ENCODE peak calls at places on chromosomes 4 and X, in ten cellular contexts. J is IMR-90; U is GM13976; P is epithelial cell of esophagus; Z is activated naive CD8-positive, alpha-beta T cell treated with anti-CD3 and anti-CD28 coated beads, Interleukin-2, amount 50 U/mL, for 16 hours; Q is fibroblast of mammary gland; C is hepatocyte; V is frontal cortex; E is GM04504; H is kidney tubule cell. Y is an unnamed sample.
A peak's percentile ranks its signal among the peaks of the same experiment; 100 is the strongest.

GRCh38 chr4:168811793-168812651 is 198.0 kb downstream of the CBR4 start:
- DNase-seq in J (peak; percentile 79), U (no peak), P (peak; percentile 79), Z (no peak), Q (peak; percentile 86), C (peak; percentile 41), V (no peak), E (no peak), H (no peak), Y (no peak)

GRCh38 chrX:152025656-152026440 is 51.4 kb upstream of the GABRE start:
- DNase-seq in J (no peak), U (no peak), P (peak; percentile 15), Z (no peak), Q (no peak), C (no peak), V (no peak), E (no peak), H (no peak), Y (no peak)

GRCh38 chr4:139825523-139826014 is 159.9 kb downstream of the MGST2 start:
- DNase-seq in J (no peak), U (no peak), P (no peak), Z (no peak), Q (no peak), C (no peak), V (no peak), E (no peak), H (no peak), Y (no peak)

GRCh38 chr4:28177641-28178040 is 1317.0 kb downstream of the STIM2 start:
- DNase-seq in J (no peak), U (no peak), P (no peak), Z (no peak), Q (no peak), C (no peak), V (no peak), E (no peak), H (no peak), Y (no peak)

GRCh38 chr4:108693211-108693610 is 42.8 kb downstream of the OSTC start:
- DNase-seq in J (no peak), U (no peak), P (peak; percentile 49), Z (no peak), Q (no peak), C (no peak), V (no peak), E (no peak), H (peak; percentile 5), Y (no peak)

GRCh38 chr4:188691811-188692210 is 552.6 kb downstream of the TRIML1 start:
- DNase-seq in J (peak; percentile 88), U (no peak), P (peak; percentile 9), Z (no peak), Q (peak; percentile 39), C (no peak), V (no peak), E (no peak), H (peak; percentile 42), Y (no peak)

GRCh38 chr4:5751073-5751917 is 40.3 kb downstream of the EVC start:
- DNase-seq in J (peak; percentile 81), U (peak; percentile 11), P (peak; percentile 59), Z (no peak), Q (peak; percentile 98), C (peak; percentile 35), V (no peak), E (peak; percentile 90), H (peak; percentile 84), Y (no peak)

GRCh38 chr4:13483142-13484044 is 747 bp downstream of the RAB28 start:
- DNase-seq in J (peak; percentile 74), U (no peak), P (peak; percentile 67), Z (no peak), Q (peak; percentile 73), C (peak; percentile 70), V (peak; percentile 14), E (peak; percentile 47), H (peak; percentile 67), Y (no peak)

GRCh38 chrX:108699368-108699767 is 37.0 kb downstream of the IRS4 start:
- DNase-seq in J (peak; percentile 14), U (peak; percentile 3), P (peak; percentile 44), Z (no peak), Q (peak; percentile 41), C (peak; percentile 30), V (no peak), E (peak; percentile 8), H (peak; percentile 49), Y (peak; percentile 8)

GRCh38 chrX:51641421-51642021 is 22.8 kb upstream of the CENPVL3 start:
- DNase-seq in J (peak; percentile 60), U (peak; percentile 44), P (peak; percentile 58), Z (no peak), Q (peak; percentile 59), C (peak; percentile 61), V (no peak), E (peak; percentile 6), H (peak; percentile 45), Y (peak; percentile 79)

GRCh38 chr4:48227662-48228061 is 42.0 kb downstream of the TEC start:
- DNase-seq in J (no peak), U (no peak), P (no peak), Z (no peak), Q (no peak), C (no peak), V (no peak), E (no peak), H (no peak), Y (no peak)

GRCh38 chrX:119721487-119721886 is 28.5 kb upstream of the SEPTIN6 start:
- DNase-seq in J (no peak), U (no peak), P (no peak), Z (no peak), Q (peak; percentile 15), C (no peak), V (no peak), E (no peak), H (no peak), Y (no peak)

GRCh38 chr4:71231073-71231752 is 107.6 kb upstream of the SLC4A4 start:
- DNase-seq in J (peak; percentile 59), U (no peak), P (peak; percentile 58), Z (no peak), Q (peak; percentile 51), C (peak; percentile 33), V (no peak), E (peak; percentile 59), H (peak; percentile 90), Y (no peak)

GRCh38 chr4:118076958-118077766 is 42.9 kb downstream of the NDST3 start:
- DNase-seq in J (peak; percentile 34), U (peak; percentile 17), P (peak; percentile 52), Z (no peak), Q (peak; percentile 46), C (peak; percentile 30), V (no peak), E (peak; percentile 13), H (peak; percentile 22), Y (no peak)

GRCh38 chr4:8754634-8755589 is 116.7 kb downstream of the HMX1 start:
- DNase-seq in J (no peak), U (no peak), P (no peak), Z (no peak), Q (no peak), C (no peak), V (no peak), E (no peak), H (no peak), Y (no peak)

GRCh38 chr4:2761035-2761923 is 5.1 kb upstream of the TNIP2 start:
- DNase-seq in J (no peak), U (peak; percentile 11), P (peak; percentile 61), Z (no peak), Q (no peak), C (peak; percentile 80), V (no peak), E (no peak), H (peak; percentile 42), Y (no peak)

GRCh38 chr4:156815717-156816319 is 155.8 kb downstream of the PDGFC start:
- DNase-seq in J (no peak), U (no peak), P (no peak), Z (no peak), Q (no peak), C (peak; percentile 6), V (no peak), E (no peak), H (no peak), Y (peak; percentile 24)

GRCh38 chrX:48648299-48648698 is 35.3 kb upstream of the WAS start:
- DNase-seq in J (peak; percentile 45), U (peak; percentile 32), P (peak; percentile 31), Z (no peak), Q (peak; percentile 63), C (peak; percentile 37), V (no peak), E (peak; percentile 28), H (peak; percentile 44), Y (no peak)

GRCh38 chrX:3659761-3660160 is 53.7 kb downstream of the PRKX start:
- DNase-seq in J (peak; percentile 34), U (no peak), P (no peak), Z (no peak), Q (peak; percentile 7), C (no peak), V (no peak), E (peak; percentile 8), H (no peak), Y (no peak)

GRCh38 chr4:14254252-14254651 is 626.7 kb upstream of the BOD1L1 start:
- DNase-seq in J (peak; percentile 6), U (no peak), P (peak; percentile 60), Z (no peak), Q (peak; percentile 53), C (peak; percentile 39), V (no peak), E (peak; percentile 21), H (peak; percentile 32), Y (no peak)

GRCh38 chr4:48346594-48346993 is 5.3 kb downstream of the SLAIN2 start:
- DNase-seq in J (peak; percentile 51), U (no peak), P (no peak), Z (no peak), Q (no peak), C (no peak), V (no peak), E (no peak), H (peak; percentile 34), Y (no peak)

GRCh38 chr4:115325836-115326235 is 212.4 kb upstream of the NDST4 start:
- DNase-seq in J (no peak), U (no peak), P (no peak), Z (no peak), Q (no peak), C (no peak), V (no peak), E (no peak), H (peak; percentile 1), Y (no peak)

GRCh38 chrX:152912121-152912520 is 14.3 kb downstream of the ZNF185 start:
- DNase-seq in J (no peak), U (no peak), P (no peak), Z (no peak), Q (no peak), C (no peak), V (no peak), E (no peak), H (no peak), Y (no peak)

GRCh38 chr4:115128037-115128436 is 14.6 kb upstream of the NDST4 start:
- DNase-seq in J (no peak), U (no peak), P (no peak), Z (no peak), Q (no peak), C (no peak), V (no peak), E (no peak), H (no peak), Y (no peak)

GRCh38 chr4:182246401-182247205 is 3.4 kb downstream of the TENM3 start:
- DNase-seq in J (peak; percentile 78), U (no peak), P (peak; percentile 90), Z (no peak), Q (peak; percentile 31), C (peak; percentile 28), V (no peak), E (no peak), H (no peak), Y (no peak)

GRCh38 chr4:121118344-121118743 is 45.8 kb downstream of the TNIP3 start:
- DNase-seq in J (no peak), U (no peak), P (no peak), Z (no peak), Q (no peak), C (no peak), V (no peak), E (no peak), H (no peak), Y (no peak)